ENCODE peak calls at places on chromosome 1, in eight cellular contexts. P, K, U, R, G, H, A and B are unnamed samples.

GRCh38 chr1:54547601-54548388 is at the start of gene ACOT11:
- DNase-seq in P (peak; percentile 91), K (no peak), U (no peak), R (peak; percentile 80), G (peak; percentile 64), H (no peak), A (peak; percentile 98), B (no peak)

GRCh38 chr1:42379794-42380616 is 587 bp upstream of the RIMKLA start:
- DNase-seq in P (peak; percentile 27), K (no peak), U (no peak), R (peak; percentile 58), G (peak; percentile 7), H (no peak), A (no peak), B (no peak)

GRCh38 chr1:7975212-7975865 is 13.8 kb downstream of the PARK7 start:
- DNase-seq in P (peak; percentile 66), K (peak; percentile 64), U (peak; percentile 21), R (peak; percentile 63), G (peak; percentile 67), H (peak; percentile 19), A (peak; percentile 27), B (no peak)

GRCh38 chr1:166064324-166064926 is 102.4 kb downstream of the FAM78B start:
- DNase-seq in P (no peak), K (no peak), U (no peak), R (no peak), G (no peak), H (no peak), A (no peak), B (no peak)

GRCh38 chr1:32771561-32772280 is 45.4 kb downstream of the YARS1 start:
- DNase-seq in P (no peak), K (no peak), U (no peak), R (no peak), G (no peak), H (no peak), A (no peak), B (no peak)

GRCh38 chr1:3105167-3105863 is 36.3 kb downstream of the PRDM16 start:
- DNase-seq in P (no peak), K (no peak), U (no peak), R (peak; percentile 17), G (no peak), H (no peak), A (no peak), B (no peak)

GRCh38 chr1:68322837-68323687 is 90.7 kb upstream of the WLS start:
- DNase-seq in P (no peak), K (peak; percentile 82), U (no peak), R (no peak), G (no peak), H (no peak), A (no peak), B (no peak)

GRCh38 chr1:224784606-224785328 is 144.7 kb upstream of the DNAH14 start:
- DNase-seq in P (peak; percentile 38), K (peak; percentile 45), U (no peak), R (no peak), G (no peak), H (no peak), A (no peak), B (no peak)

GRCh38 chr1:78427506-78427905 is 63.3 kb upstream of the PTGFR start:
- DNase-seq in P (no peak), K (no peak), U (no peak), R (no peak), G (no peak), H (no peak), A (no peak), B (no peak)

GRCh38 chr1:29630756-29631155 is 394.4 kb downstream of the PTPRU start:
- DNase-seq in P (no peak), K (no peak), U (no peak), R (no peak), G (no peak), H (no peak), A (no peak), B (no peak)

GRCh38 chr1:29811727-29812396 is 575.5 kb downstream of the PTPRU start:
- DNase-seq in P (no peak), K (no peak), U (no peak), R (no peak), G (no peak), H (no peak), A (no peak), B (no peak)

GRCh38 chr1:111199881-111200801 is at the start of gene DENND2D:
- DNase-seq in P (peak; percentile 11), K (no peak), U (peak; percentile 61), R (no peak), G (peak; percentile 11), H (no peak), A (no peak), B (peak; percentile 55)

GRCh38 chr1:187203257-187203656 is 374.5 kb downstream of the PLA2G4A start:
- DNase-seq in P (no peak), K (no peak), U (no peak), R (no peak), G (no peak), H (no peak), A (no peak), B (no peak)

GRCh38 chr1:9782897-9783296 is 40.9 kb downstream of the CLSTN1 start:
- DNase-seq in P (no peak), K (no peak), U (no peak), R (no peak), G (no peak), H (no peak), A (no peak), B (no peak)

GRCh38 chr1:220527279-220528048 is 472 bp upstream of the MARK1 start:
- DNase-seq in P (no peak), K (no peak), U (no peak), R (peak; percentile 74), G (no peak), H (peak; percentile 46), A (no peak), B (no peak)

GRCh38 chr1:29709711-29710169 is 473.4 kb downstream of the PTPRU start:
- DNase-seq in P (no peak), K (peak; percentile 89), U (no peak), R (peak; percentile 57), G (no peak), H (no peak), A (no peak), B (no peak)

GRCh38 chr1:179031855-179032513 is 6.3 kb downstream of the FAM20B start:
- DNase-seq in P (no peak), K (peak; percentile 17), U (no peak), R (no peak), G (peak; percentile 91), H (no peak), A (no peak), B (no peak)

GRCh38 chr1:240691521-240692338 is 79.8 kb upstream of the GREM2 start:
- DNase-seq in P (no peak), K (peak; percentile 41), U (peak; percentile 10), R (peak; percentile 47), G (no peak), H (peak; percentile 67), A (peak; percentile 14), B (peak; percentile 10)